ENCODE peak calls at places on chromosomes 2 and 18, in seven cellular contexts. One of them, this sample, is unnamed.
A peak's percentile ranks its signal among the peaks of the same experiment; 100 is the strongest.

GRCh38 chr18:22250026-22250425 is 80.6 kb downstream of the GATA6 start:
- DNase-seq in IMR-90: no peak
- DNase-seq in H1: no peak
- DNase-seq in H9: no peak
- DNase-seq in mesenchymal stem cell: no peak
- DNase-seq in mesendoderm: no peak
- DNase-seq in neuronal stem cell: no peak
- DNase-seq in this sample: no peak

GRCh38 chr2:223054193-223054781 is 2.3 kb downstream of the KCNE4 start:
- DNase-seq in neuronal stem cell: no peak
- DNase-seq in mesenchymal stem cell: peak; percentile 87
- DNase-seq in H9: no peak
- DNase-seq in H1: no peak
- DNase-seq in mesendoderm: no peak
- DNase-seq in IMR-90: peak; percentile 76
- DNase-seq in this sample: no peak

GRCh38 chr2:159549234-159549633 is 67.1 kb downstream of the BAZ2B start:
- DNase-seq in neuronal stem cell: no peak
- DNase-seq in IMR-90: peak; percentile 12
- DNase-seq in H9: no peak
- DNase-seq in H1: no peak
- DNase-seq in mesendoderm: no peak
- DNase-seq in mesenchymal stem cell: peak; percentile 5
- DNase-seq in this sample: no peak

GRCh38 chr2:239160226-239161143 is 240.3 kb downstream of the HDAC4 start:
- DNase-seq in neuronal stem cell: no peak
- DNase-seq in H1: no peak
- DNase-seq in IMR-90: peak; percentile 13
- DNase-seq in H9: peak; percentile 17
- DNase-seq in mesenchymal stem cell: no peak
- DNase-seq in mesendoderm: no peak
- DNase-seq in this sample: no peak

GRCh38 chr2:200810252-200810650 is 1.5 kb upstream of the BZW1 start:
- DNase-seq in neuronal stem cell: no peak
- DNase-seq in mesenchymal stem cell: peak; percentile 72
- DNase-seq in H1: no peak
- DNase-seq in mesendoderm: peak; percentile 37
- DNase-seq in H9: no peak
- DNase-seq in IMR-90: peak; percentile 93
- DNase-seq in this sample: no peak

GRCh38 chr2:20016346-20016745 is 3.9 kb upstream of the MATN3 start:
- DNase-seq in H9: peak; percentile 40
- DNase-seq in mesendoderm: peak; percentile 59
- DNase-seq in H1: no peak
- DNase-seq in neuronal stem cell: no peak
- DNase-seq in IMR-90: no peak
- DNase-seq in mesenchymal stem cell: no peak
- DNase-seq in this sample: no peak

GRCh38 chr2:35591886-35592285 is 763.7 kb upstream of the CRIM1 start:
- DNase-seq in mesenchymal stem cell: peak; percentile 72
- DNase-seq in H1: no peak
- DNase-seq in IMR-90: no peak
- DNase-seq in H9: no peak
- DNase-seq in neuronal stem cell: no peak
- DNase-seq in mesendoderm: no peak
- DNase-seq in this sample: no peak

GRCh38 chr18:67682516-67682915 is 166.0 kb upstream of the DSEL start:
- DNase-seq in IMR-90: no peak
- DNase-seq in mesenchymal stem cell: no peak
- DNase-seq in neuronal stem cell: no peak
- DNase-seq in H1: no peak
- DNase-seq in H9: no peak
- DNase-seq in mesendoderm: no peak
- DNase-seq in this sample: no peak

GRCh38 chr2:158619496-158619895 is 162.7 kb downstream of the PKP4 start:
- DNase-seq in IMR-90: peak; percentile 57
- DNase-seq in H1: no peak
- DNase-seq in mesenchymal stem cell: peak; percentile 61
- DNase-seq in mesendoderm: peak; percentile 79
- DNase-seq in neuronal stem cell: no peak
- DNase-seq in H9: no peak
- DNase-seq in this sample: no peak

GRCh38 chr2:1422716-1423285 is 9.5 kb downstream of the TPO start:
- DNase-seq in mesenchymal stem cell: no peak
- DNase-seq in H1: no peak
- DNase-seq in H9: no peak
- DNase-seq in mesendoderm: no peak
- DNase-seq in IMR-90: no peak
- DNase-seq in neuronal stem cell: no peak
- DNase-seq in this sample: no peak

GRCh38 chr2:23589220-23589647 is 204.3 kb downstream of the KLHL29 start:
- DNase-seq in IMR-90: no peak
- DNase-seq in neuronal stem cell: no peak
- DNase-seq in H1: no peak
- DNase-seq in mesenchymal stem cell: no peak
- DNase-seq in H9: no peak
- DNase-seq in mesendoderm: no peak
- DNase-seq in this sample: no peak

GRCh38 chr18:5868218-5868904 is 27.0 kb downstream of the TMEM200C start:
- DNase-seq in IMR-90: peak; percentile 88
- DNase-seq in mesenchymal stem cell: peak; percentile 78
- DNase-seq in mesendoderm: peak; percentile 90
- DNase-seq in H9: peak; percentile 78
- DNase-seq in neuronal stem cell: peak; percentile 83
- DNase-seq in H1: peak; percentile 76
- DNase-seq in this sample: peak; percentile 80

GRCh38 chr2:170771049-170771937 is 1.1 kb downstream of the ERICH2 start:
- DNase-seq in mesendoderm: peak; percentile 73
- DNase-seq in H1: peak; percentile 77
- DNase-seq in IMR-90: peak; percentile 15
- DNase-seq in mesenchymal stem cell: peak; percentile 45
- DNase-seq in neuronal stem cell: peak; percentile 57
- DNase-seq in H9: peak; percentile 65
- DNase-seq in this sample: peak; percentile 31

GRCh38 chr2:10813085-10813748 is 632 bp upstream of the PDIA6 start:
- DNase-seq in H1: no peak
- DNase-seq in mesendoderm: no peak
- DNase-seq in mesenchymal stem cell: no peak
- DNase-seq in H9: no peak
- DNase-seq in IMR-90: peak; percentile 36
- DNase-seq in neuronal stem cell: no peak
- DNase-seq in this sample: no peak

GRCh38 chr2:125512313-125512712 is 1143.6 kb upstream of the GYPC start:
- DNase-seq in neuronal stem cell: no peak
- DNase-seq in mesendoderm: no peak
- DNase-seq in H9: no peak
- DNase-seq in mesenchymal stem cell: no peak
- DNase-seq in IMR-90: no peak
- DNase-seq in H1: no peak
- DNase-seq in this sample: no peak

GRCh38 chr2:100416397-100416938 is 1.0 kb downstream of the CHST10 start:
- DNase-seq in mesendoderm: no peak
- DNase-seq in mesenchymal stem cell: no peak
- DNase-seq in IMR-90: no peak
- DNase-seq in H1: no peak
- DNase-seq in H9: no peak
- DNase-seq in neuronal stem cell: no peak
- DNase-seq in this sample: no peak

GRCh38 chr2:62254424-62255266 is 58.7 kb downstream of the B3GNT2 start:
- DNase-seq in neuronal stem cell: no peak
- DNase-seq in mesendoderm: peak; percentile 15
- DNase-seq in IMR-90: no peak
- DNase-seq in H1: no peak
- DNase-seq in mesenchymal stem cell: no peak
- DNase-seq in H9: no peak
- DNase-seq in this sample: peak; percentile 63

GRCh38 chr2:24747299-24747698 is 45.9 kb downstream of the PTRHD1 start:
- DNase-seq in mesenchymal stem cell: no peak
- DNase-seq in H9: no peak
- DNase-seq in IMR-90: no peak
- DNase-seq in mesendoderm: no peak
- DNase-seq in neuronal stem cell: no peak
- DNase-seq in H1: no peak
- DNase-seq in this sample: no peak

GRCh38 chr2:180040146-180040925 is 33.2 kb upstream of the CWC22 start:
- DNase-seq in IMR-90: peak; percentile 97
- DNase-seq in mesendoderm: no peak
- DNase-seq in H1: no peak
- DNase-seq in mesenchymal stem cell: peak; percentile 56
- DNase-seq in H9: no peak
- DNase-seq in neuronal stem cell: no peak
- DNase-seq in this sample: no peak
- H3K4ac ChIP-seq in IMR-90: no peak overlapping the region
- H3K4ac ChIP-seq in mesendoderm: no peak overlapping the region
- H3K4ac ChIP-seq in H1: no peak overlapping the region
- H3K4ac ChIP-seq in mesenchymal stem cell: no peak overlapping the region
- H3K4ac ChIP-seq in H9: no peak overlapping the region
- H3K4ac ChIP-seq in neuronal stem cell: no peak overlapping the region
- H3K4ac ChIP-seq in this sample: no peak overlapping the region

DNA sequence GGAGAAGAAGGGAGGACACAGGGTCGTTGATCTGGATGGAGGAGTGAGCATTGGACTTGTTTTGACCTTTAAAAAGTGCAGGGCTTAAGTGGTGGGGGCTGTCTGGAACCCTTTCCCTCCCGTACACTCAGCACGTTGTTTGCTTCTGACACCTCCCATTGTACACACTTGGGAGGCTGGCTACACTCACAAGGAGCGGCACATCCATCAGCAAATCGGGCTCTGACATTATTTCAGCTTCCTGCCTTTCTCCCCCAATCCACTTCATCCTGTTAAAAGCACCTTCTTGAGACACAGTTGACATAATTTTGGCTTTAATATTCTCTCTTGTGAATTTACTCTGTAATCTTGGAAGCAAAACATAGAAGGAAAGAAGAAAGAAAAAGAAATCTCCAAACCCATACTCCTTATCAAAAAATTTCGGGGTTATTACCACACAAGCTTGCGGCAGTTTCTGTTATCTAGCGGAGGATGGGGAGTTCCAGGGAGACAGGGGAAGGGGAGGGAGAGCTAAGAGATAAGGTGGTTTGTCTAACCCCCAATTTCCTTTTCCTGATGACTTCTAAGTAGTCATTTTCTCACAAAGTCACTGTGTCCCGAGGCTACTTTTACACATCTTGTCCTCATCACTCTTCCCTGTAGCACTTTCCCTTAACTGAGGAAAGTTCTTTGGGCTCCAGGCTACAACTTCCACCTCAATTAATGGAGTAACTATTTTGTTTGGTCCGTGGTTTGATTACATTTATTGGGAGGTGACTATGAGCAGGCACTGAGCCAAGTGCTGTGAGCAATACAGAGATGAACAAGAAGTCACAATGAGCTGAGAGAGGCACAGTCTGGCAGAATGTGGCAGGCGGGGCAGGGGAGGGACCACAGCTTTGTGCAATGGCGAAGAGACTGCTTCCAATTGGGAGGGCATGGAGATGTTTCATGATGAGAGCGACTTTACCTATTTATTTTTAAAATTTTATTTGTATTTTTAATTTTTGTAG is 240.1 kb upstream of the MEX3C start:
- DNase-seq in neuronal stem cell: no peak
- DNase-seq in mesenchymal stem cell: no peak
- DNase-seq in IMR-90: no peak
- DNase-seq in H1: no peak
- DNase-seq in mesendoderm: no peak
- DNase-seq in H9: no peak
- DNase-seq in this sample: no peak
- H2BK120ac ChIP-seq in neuronal stem cell: no peak overlapping the region
- H2BK120ac ChIP-seq in mesenchymal stem cell: no peak overlapping the region
- H2BK120ac ChIP-seq in IMR-90: no peak overlapping the region
- H2BK120ac ChIP-seq in H1: no peak overlapping the region
- H2BK120ac ChIP-seq in mesendoderm: no peak overlapping the region
- H2BK120ac ChIP-seq in H9: no peak overlapping the region
- H2BK120ac ChIP-seq in this sample: no peak overlapping the region

GRCh38 chr18:61282926-61283325 is 50.3 kb upstream of the CDH20 start:
- DNase-seq in mesenchymal stem cell: no peak
- DNase-seq in H9: no peak
- DNase-seq in neuronal stem cell: no peak
- DNase-seq in mesendoderm: no peak
- DNase-seq in H1: no peak
- DNase-seq in IMR-90: no peak
- DNase-seq in this sample: peak; percentile 70

GRCh38 chr18:61272793-61273192 is 60.4 kb upstream of the CDH20 start:
- DNase-seq in mesendoderm: no peak
- DNase-seq in mesenchymal stem cell: no peak
- DNase-seq in H9: no peak
- DNase-seq in IMR-90: no peak
- DNase-seq in neuronal stem cell: no peak
- DNase-seq in H1: no peak
- DNase-seq in this sample: no peak

GRCh38 chr18:61274561-61274960 is 58.7 kb upstream of the CDH20 start:
- DNase-seq in neuronal stem cell: no peak
- DNase-seq in H9: no peak
- DNase-seq in H1: no peak
- DNase-seq in mesenchymal stem cell: no peak
- DNase-seq in IMR-90: no peak
- DNase-seq in mesendoderm: peak; percentile 63
- DNase-seq in this sample: no peak

GRCh38 chr18:61273533-61273932 is 59.7 kb upstream of the CDH20 start:
- DNase-seq in mesendoderm: no peak
- DNase-seq in IMR-90: no peak
- DNase-seq in H9: no peak
- DNase-seq in H1: no peak
- DNase-seq in mesenchymal stem cell: no peak
- DNase-seq in neuronal stem cell: no peak
- DNase-seq in this sample: no peak

GRCh38 chr18:61277808-61278207 is 55.4 kb upstream of the CDH20 start:
- DNase-seq in H1: no peak
- DNase-seq in H9: no peak
- DNase-seq in IMR-90: no peak
- DNase-seq in mesendoderm: no peak
- DNase-seq in mesenchymal stem cell: no peak
- DNase-seq in neuronal stem cell: no peak
- DNase-seq in this sample: no peak
- H3K4ac ChIP-seq in H1: no peak overlapping the region
- H3K4ac ChIP-seq in H9: no peak overlapping the region
- H3K4ac ChIP-seq in IMR-90: no peak overlapping the region
- H3K4ac ChIP-seq in mesendoderm: no peak overlapping the region
- H3K4ac ChIP-seq in mesenchymal stem cell: no peak overlapping the region
- H3K4ac ChIP-seq in neuronal stem cell: no peak overlapping the region
- H3K4ac ChIP-seq in this sample: no peak overlapping the region

DNA sequence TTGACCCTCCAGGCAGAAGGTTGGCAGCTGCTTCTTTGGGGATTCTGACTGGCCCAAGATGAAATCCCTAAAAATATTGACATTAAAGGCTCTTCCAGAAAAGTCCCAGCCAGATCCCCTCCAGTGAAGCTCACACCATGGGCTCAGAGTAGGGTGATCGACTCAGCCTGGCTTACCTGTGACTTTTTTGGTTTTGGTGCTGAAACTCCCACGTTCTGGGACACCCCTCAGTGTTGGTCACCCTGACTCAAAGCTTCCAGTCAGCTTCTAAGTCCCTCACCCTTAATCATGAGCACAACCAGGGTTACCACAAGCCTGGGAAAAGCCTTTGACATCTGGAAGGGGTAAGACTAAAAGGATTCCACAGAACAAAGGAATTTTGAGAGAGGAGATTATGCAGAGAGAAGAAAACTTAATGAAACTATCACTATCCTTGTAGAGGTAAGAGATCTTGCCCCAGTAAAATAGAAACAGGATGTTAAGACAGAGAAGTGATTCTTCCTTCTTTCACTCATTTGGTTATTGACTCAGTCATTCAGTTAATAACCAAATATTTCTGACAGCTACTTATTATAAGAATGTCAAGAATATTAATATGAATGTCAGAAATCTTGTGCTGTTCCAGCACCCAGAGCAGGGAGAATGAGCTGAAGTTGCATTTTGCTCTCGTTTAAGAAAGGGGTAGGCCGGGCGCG is 66.8 kb upstream of the SEC11C start:
- DNase-seq in neuronal stem cell: no peak
- DNase-seq in mesenchymal stem cell: no peak
- DNase-seq in H1: no peak
- DNase-seq in mesendoderm: no peak
- DNase-seq in IMR-90: no peak
- DNase-seq in H9: no peak
- DNase-seq in this sample: no peak
- H2BK120ac ChIP-seq in neuronal stem cell: no peak overlapping the region
- H2BK120ac ChIP-seq in mesenchymal stem cell: no peak overlapping the region
- H2BK120ac ChIP-seq in H1: no peak overlapping the region
- H2BK120ac ChIP-seq in mesendoderm: no peak overlapping the region
- H2BK120ac ChIP-seq in IMR-90: no peak overlapping the region
- H2BK120ac ChIP-seq in H9: no peak overlapping the region
- H2BK120ac ChIP-seq in this sample: no peak overlapping the region

This sample was measured in trophoblast cell.